ENCODE peak calls at places on chromosome 7, in five cellular contexts. M is A549, C is stomach, U is HepG2, H is suprapubic skin. X is an unnamed sample. For H3K4me1, the result is how much of the 10 kb centered on the place peaks cover.

GRCh38 chr7:28152594-28152993 is 28.0 kb downstream of the JAZF1 start:
- DNase-seq in M (no peak), C (no peak), U (no peak), H (no peak), X (no peak)

GRCh38 chr7:2074694-2075093 is 158.1 kb downstream of the MAD1L1 start:
- DNase-seq in M (no peak), C (no peak), U (no peak), H (no peak), X (no peak)

GRCh38 chr7:11751807-11752389 is 80.1 kb downstream of the THSD7A start:
- DNase-seq in M (peak), C (no peak), U (no peak), H (no peak), X (no peak)

GRCh38 chr7:94357076-94357475 is 37.6 kb upstream of the COL1A2 start:
- DNase-seq in M (no peak), C (no peak), U (no peak), H (no peak), X (no peak)

GRCh38 chr7:92875719-92876118 is 39.3 kb upstream of the CDK6 start:
- DNase-seq in M (no peak), C (no peak), U (no peak), H (no peak), X (no peak)

GRCh38 chr7:137930616-137931015 is 71.3 kb downstream of the CREB3L2 start:
- DNase-seq in M (peak), C (no peak), U (no peak), H (no peak), X (no peak)

GRCh38 chr7:135094472-135095237 is 53.2 kb upstream of the TMEM140 start:
- DNase-seq in M (no peak), C (no peak), U (peak), H (no peak), X (no peak)

GRCh38 chr7:47266799-47267198 is 315.1 kb downstream of the TNS3 start:
- DNase-seq in M (peak), C (peak), U (peak), H (no peak), X (peak)

GRCh38 chr7:125445901-125446300 is 516.3 kb upstream of the POT1 start:
- DNase-seq in M (no peak), C (no peak), U (no peak), H (no peak), X (no peak)

GRCh38 chr7:1811850-1812692 is 142.0 kb downstream of the ELFN1 start:
- DNase-seq in M (peak), C (peak), U (peak), H (peak), X (no peak)

GRCh38 chr7:77644774-77645173 is 51.5 kb upstream of the RSBN1L start:
- DNase-seq in M (no peak), C (no peak), U (no peak), H (no peak), X (no peak)

GRCh38 chr7:143380646-143381426 is at the start of gene ZYX:
- DNase-seq in M (peak), C (peak), U (peak), H (peak), X (peak)
- TF ChIP-seq EP300 in M (peak), C (no peak), U (no peak), H (peak), X (no peak)

GRCh38 chr7:70408477-70408876 is 723.5 kb upstream of the GALNT17 start:
- DNase-seq in M (no peak), C (no peak), U (no peak), H (no peak), X (no peak)
- H3K4me1 ChIP-seq in M (under half), C (under half), U (under half), H (under half), X (under half)

DNA sequence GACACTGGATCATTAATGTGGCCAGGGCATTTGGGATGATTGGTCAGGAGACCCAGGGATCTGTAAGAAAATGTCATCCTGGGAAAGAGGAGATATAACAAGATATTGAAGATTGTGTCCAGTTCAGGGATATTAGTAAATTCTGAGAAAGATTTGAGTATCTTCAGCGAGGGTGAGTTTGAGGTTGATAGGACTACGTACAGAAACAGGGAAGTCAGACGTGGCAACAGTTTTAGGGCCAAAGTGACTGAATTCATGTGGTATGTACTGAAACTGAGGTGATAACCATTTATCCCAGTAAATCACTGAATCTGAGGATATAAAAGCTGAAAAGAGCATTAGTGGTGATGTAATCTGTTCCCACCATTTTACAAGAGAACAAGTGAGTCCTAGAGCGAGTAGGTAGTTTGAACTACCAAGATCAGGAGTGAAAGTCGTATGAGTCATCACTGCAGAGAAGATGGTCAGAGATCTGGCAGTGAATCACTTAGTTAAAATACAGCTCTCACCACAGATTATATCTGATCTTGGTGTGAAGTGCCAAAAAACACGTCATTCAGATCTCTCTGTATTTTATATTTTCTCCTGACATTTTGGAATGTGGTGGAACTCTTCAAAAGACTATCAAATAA is 220.5 kb downstream of the CDK14 start:
- DNase-seq in M (peak), C (no peak), U (peak), H (no peak), X (no peak)
- TF ChIP-seq EP300 in M (no peak), C (no peak), U (no peak), H (no peak), X (no peak)

GRCh38 chr7:128741491-128741890 is 2.3 kb downstream of the CALU start:
- DNase-seq in M (no peak), C (no peak), U (no peak), H (no peak), X (no peak)

GRCh38 chr7:128743112-128743772 is 4.1 kb downstream of the CALU start:
- DNase-seq in M (no peak), C (no peak), U (no peak), H (no peak), X (no peak)

GRCh38 chr7:128740996-128741395 is 1.8 kb downstream of the CALU start:
- DNase-seq in M (no peak), C (no peak), U (no peak), H (no peak), X (no peak)

GRCh38 chr7:128739990-128740682 is 977 bp downstream of the CALU start:
- DNase-seq in M (no peak), C (no peak), U (no peak), H (no peak), X (no peak)

GRCh38 chr7:128742206-128742605 is 3.0 kb downstream of the CALU start:
- DNase-seq in M (no peak), C (no peak), U (no peak), H (no peak), X (no peak)
- H3K4me1 ChIP-seq in M (under half), C (under half), U (half or more), H (under half), X (under half)

GRCh38 chr7:99380032-99380822 is 5.7 kb downstream of the ARPC1B start:
- DNase-seq in M (no peak), C (no peak), U (no peak), H (no peak), X (peak)
- TF ChIP-seq EP300 in M (no peak), C (no peak), U (no peak), H (no peak), X (no peak)